ENCODE peak calls at places on chromosomes 2 and 18, in eight cellular contexts. One of them, this sample, is unnamed.

GRCh38 chr2:107633580-107634147 is 193.0 kb upstream of the RGPD4 start:
- DNase-seq in GDM1: no peak
- DNase-seq in AG08395: peak; percentile 53
- DNase-seq in CD8-positive, alpha-beta memory T cell: no peak
- DNase-seq in K562: peak; percentile 34
- DNase-seq in stimulated activated CD8-positive, alpha-beta memory T cell treated with anti-CD3 and anti-CD28 coated beads, Interleukin-7, amount 100 ng/mL, for 4 hours: no peak
- DNase-seq in right cardiac atrium: no peak
- DNase-seq in substantia nigra: no peak
- DNase-seq in this sample: peak; percentile 47

GRCh38 chr2:170143045-170143717 is 34.8 kb upstream of the MYO3B start:
- DNase-seq in GDM1: no peak
- DNase-seq in AG08395: no peak
- DNase-seq in CD8-positive, alpha-beta memory T cell: no peak
- DNase-seq in K562: peak; percentile 80
- DNase-seq in stimulated activated CD8-positive, alpha-beta memory T cell treated with anti-CD3 and anti-CD28 coated beads, Interleukin-7, amount 100 ng/mL, for 4 hours: no peak
- DNase-seq in right cardiac atrium: no peak
- DNase-seq in substantia nigra: no peak
- DNase-seq in this sample: no peak

GRCh38 chr2:120552800-120553471 is 182.7 kb upstream of the GLI2 start:
- DNase-seq in GDM1: no peak
- DNase-seq in AG08395: peak; percentile 66
- DNase-seq in CD8-positive, alpha-beta memory T cell: no peak
- DNase-seq in K562: peak; percentile 90
- DNase-seq in stimulated activated CD8-positive, alpha-beta memory T cell treated with anti-CD3 and anti-CD28 coated beads, Interleukin-7, amount 100 ng/mL, for 4 hours: no peak
- DNase-seq in right cardiac atrium: peak; percentile 91
- DNase-seq in substantia nigra: peak; percentile 62
- DNase-seq in this sample: peak; percentile 63

GRCh38 chr2:197803033-197803444 is 1.4 kb upstream of the PLCL1 start:
- DNase-seq in GDM1: no peak
- DNase-seq in AG08395: peak; percentile 71
- DNase-seq in CD8-positive, alpha-beta memory T cell: no peak
- DNase-seq in K562: peak; percentile 36
- DNase-seq in stimulated activated CD8-positive, alpha-beta memory T cell treated with anti-CD3 and anti-CD28 coated beads, Interleukin-7, amount 100 ng/mL, for 4 hours: no peak
- DNase-seq in right cardiac atrium: no peak
- DNase-seq in substantia nigra: peak; percentile 23
- DNase-seq in this sample: no peak

GRCh38 chr2:172739651-172740050 is 4.0 kb downstream of the RAPGEF4 start:
- DNase-seq in GDM1: no peak
- DNase-seq in AG08395: no peak
- DNase-seq in CD8-positive, alpha-beta memory T cell: no peak
- DNase-seq in K562: no peak
- DNase-seq in stimulated activated CD8-positive, alpha-beta memory T cell treated with anti-CD3 and anti-CD28 coated beads, Interleukin-7, amount 100 ng/mL, for 4 hours: no peak
- DNase-seq in right cardiac atrium: no peak
- DNase-seq in substantia nigra: no peak
- DNase-seq in this sample: peak; percentile 18

GRCh38 chr2:71070294-71071025 is 2.0 kb downstream of the NAGK start:
- DNase-seq in GDM1: no peak
- DNase-seq in AG08395: peak; percentile 63
- DNase-seq in CD8-positive, alpha-beta memory T cell: no peak
- DNase-seq in K562: no peak
- DNase-seq in stimulated activated CD8-positive, alpha-beta memory T cell treated with anti-CD3 and anti-CD28 coated beads, Interleukin-7, amount 100 ng/mL, for 4 hours: no peak
- DNase-seq in right cardiac atrium: no peak
- DNase-seq in substantia nigra: peak; percentile 21
- DNase-seq in this sample: no peak

GRCh38 chr2:157291018-157291417 is 33.5 kb downstream of the GALNT5 start:
- DNase-seq in GDM1: no peak
- DNase-seq in AG08395: no peak
- DNase-seq in CD8-positive, alpha-beta memory T cell: no peak
- DNase-seq in K562: no peak
- DNase-seq in stimulated activated CD8-positive, alpha-beta memory T cell treated with anti-CD3 and anti-CD28 coated beads, Interleukin-7, amount 100 ng/mL, for 4 hours: no peak
- DNase-seq in right cardiac atrium: no peak
- DNase-seq in substantia nigra: no peak
- DNase-seq in this sample: no peak

GRCh38 chr18:10135302-10135926 is 221.6 kb downstream of the VAPA start:
- DNase-seq in GDM1: no peak
- DNase-seq in AG08395: no peak
- DNase-seq in CD8-positive, alpha-beta memory T cell: no peak
- DNase-seq in K562: no peak
- DNase-seq in stimulated activated CD8-positive, alpha-beta memory T cell treated with anti-CD3 and anti-CD28 coated beads, Interleukin-7, amount 100 ng/mL, for 4 hours: no peak
- DNase-seq in right cardiac atrium: no peak
- DNase-seq in substantia nigra: no peak
- DNase-seq in this sample: no peak

GRCh38 chr2:28347596-28347995 is 45.1 kb upstream of the FOSL2 start:
- DNase-seq in GDM1: no peak
- DNase-seq in AG08395: no peak
- DNase-seq in CD8-positive, alpha-beta memory T cell: no peak
- DNase-seq in K562: no peak
- DNase-seq in stimulated activated CD8-positive, alpha-beta memory T cell treated with anti-CD3 and anti-CD28 coated beads, Interleukin-7, amount 100 ng/mL, for 4 hours: no peak
- DNase-seq in right cardiac atrium: peak; percentile 34
- DNase-seq in substantia nigra: no peak
- DNase-seq in this sample: no peak

GRCh38 chr2:50491541-50492114 is 540.3 kb downstream of the NRXN1 start:
- DNase-seq in GDM1: no peak
- DNase-seq in AG08395: peak; percentile 28
- DNase-seq in CD8-positive, alpha-beta memory T cell: no peak
- DNase-seq in K562: peak; percentile 11
- DNase-seq in stimulated activated CD8-positive, alpha-beta memory T cell treated with anti-CD3 and anti-CD28 coated beads, Interleukin-7, amount 100 ng/mL, for 4 hours: no peak
- DNase-seq in right cardiac atrium: no peak
- DNase-seq in substantia nigra: peak; percentile 11
- DNase-seq in this sample: peak; percentile 2

GRCh38 chr2:199329024-199329423 is 128.7 kb downstream of the SATB2 start:
- DNase-seq in GDM1: no peak
- DNase-seq in AG08395: no peak
- DNase-seq in CD8-positive, alpha-beta memory T cell: no peak
- DNase-seq in K562: no peak
- DNase-seq in stimulated activated CD8-positive, alpha-beta memory T cell treated with anti-CD3 and anti-CD28 coated beads, Interleukin-7, amount 100 ng/mL, for 4 hours: no peak
- DNase-seq in right cardiac atrium: no peak
- DNase-seq in substantia nigra: no peak
- DNase-seq in this sample: no peak

GRCh38 chr2:48531141-48531648 is 1.2 kb downstream of the STON1 start:
- DNase-seq in GDM1: no peak
- DNase-seq in AG08395: peak; percentile 86
- DNase-seq in CD8-positive, alpha-beta memory T cell: no peak
- DNase-seq in K562: no peak
- DNase-seq in stimulated activated CD8-positive, alpha-beta memory T cell treated with anti-CD3 and anti-CD28 coated beads, Interleukin-7, amount 100 ng/mL, for 4 hours: no peak
- DNase-seq in right cardiac atrium: no peak
- DNase-seq in substantia nigra: peak; percentile 19
- DNase-seq in this sample: peak; percentile 28

GRCh38 chr2:134135793-134136192 is 118.1 kb upstream of the MGAT5 start:
- DNase-seq in GDM1: no peak
- DNase-seq in AG08395: no peak
- DNase-seq in CD8-positive, alpha-beta memory T cell: no peak
- DNase-seq in K562: no peak
- DNase-seq in stimulated activated CD8-positive, alpha-beta memory T cell treated with anti-CD3 and anti-CD28 coated beads, Interleukin-7, amount 100 ng/mL, for 4 hours: no peak
- DNase-seq in right cardiac atrium: no peak
- DNase-seq in substantia nigra: no peak
- DNase-seq in this sample: no peak

GRCh38 chr18:332007-332406 is 64.2 kb upstream of the THOC1 start:
- DNase-seq in GDM1: no peak
- DNase-seq in AG08395: no peak
- DNase-seq in CD8-positive, alpha-beta memory T cell: no peak
- DNase-seq in K562: no peak
- DNase-seq in stimulated activated CD8-positive, alpha-beta memory T cell treated with anti-CD3 and anti-CD28 coated beads, Interleukin-7, amount 100 ng/mL, for 4 hours: no peak
- DNase-seq in right cardiac atrium: no peak
- DNase-seq in substantia nigra: no peak
- DNase-seq in this sample: no peak

GRCh38 chr2:98334439-98335078 is 11.7 kb upstream of the CNGA3 start:
- DNase-seq in GDM1: no peak
- DNase-seq in AG08395: peak; percentile 88
- DNase-seq in CD8-positive, alpha-beta memory T cell: no peak
- DNase-seq in K562: no peak
- DNase-seq in stimulated activated CD8-positive, alpha-beta memory T cell treated with anti-CD3 and anti-CD28 coated beads, Interleukin-7, amount 100 ng/mL, for 4 hours: no peak
- DNase-seq in right cardiac atrium: no peak
- DNase-seq in substantia nigra: no peak
- DNase-seq in this sample: peak; percentile 68

GRCh38 chr2:2843969-2844548 is 513.0 kb upstream of the MYT1L start:
- DNase-seq in GDM1: no peak
- DNase-seq in AG08395: no peak
- DNase-seq in CD8-positive, alpha-beta memory T cell: no peak
- DNase-seq in K562: peak; percentile 19
- DNase-seq in stimulated activated CD8-positive, alpha-beta memory T cell treated with anti-CD3 and anti-CD28 coated beads, Interleukin-7, amount 100 ng/mL, for 4 hours: no peak
- DNase-seq in right cardiac atrium: no peak
- DNase-seq in substantia nigra: no peak
- DNase-seq in this sample: no peak

GRCh38 chr2:166180951-166181812 is 53.4 kb upstream of the SCN1A start:
- DNase-seq in GDM1: no peak
- DNase-seq in AG08395: peak; percentile 50
- DNase-seq in CD8-positive, alpha-beta memory T cell: no peak
- DNase-seq in K562: peak; percentile 39
- DNase-seq in stimulated activated CD8-positive, alpha-beta memory T cell treated with anti-CD3 and anti-CD28 coated beads, Interleukin-7, amount 100 ng/mL, for 4 hours: no peak
- DNase-seq in right cardiac atrium: peak; percentile 16
- DNase-seq in substantia nigra: peak; percentile 37
- DNase-seq in this sample: no peak

GRCh38 chr2:23350792-23351355 is 34.1 kb upstream of the KLHL29 start:
- DNase-seq in GDM1: no peak
- DNase-seq in AG08395: no peak
- DNase-seq in CD8-positive, alpha-beta memory T cell: no peak
- DNase-seq in K562: no peak
- DNase-seq in stimulated activated CD8-positive, alpha-beta memory T cell treated with anti-CD3 and anti-CD28 coated beads, Interleukin-7, amount 100 ng/mL, for 4 hours: no peak
- DNase-seq in right cardiac atrium: no peak
- DNase-seq in substantia nigra: no peak
- DNase-seq in this sample: no peak

GRCh38 chr2:14094592-14094991 is 537.9 kb upstream of the LRATD1 start:
- DNase-seq in GDM1: no peak
- DNase-seq in AG08395: no peak
- DNase-seq in CD8-positive, alpha-beta memory T cell: no peak
- DNase-seq in K562: no peak
- DNase-seq in stimulated activated CD8-positive, alpha-beta memory T cell treated with anti-CD3 and anti-CD28 coated beads, Interleukin-7, amount 100 ng/mL, for 4 hours: no peak
- DNase-seq in right cardiac atrium: no peak
- DNase-seq in substantia nigra: no peak
- DNase-seq in this sample: no peak

GRCh38 chr2:208042041-208042440 is 16.7 kb upstream of the PLEKHM3 start:
- DNase-seq in GDM1: no peak
- DNase-seq in AG08395: peak; percentile 41
- DNase-seq in CD8-positive, alpha-beta memory T cell: no peak
- DNase-seq in K562: no peak
- DNase-seq in stimulated activated CD8-positive, alpha-beta memory T cell treated with anti-CD3 and anti-CD28 coated beads, Interleukin-7, amount 100 ng/mL, for 4 hours: no peak
- DNase-seq in right cardiac atrium: no peak
- DNase-seq in substantia nigra: no peak
- DNase-seq in this sample: peak; percentile 8

GRCh38 chr2:155266109-155266508 is 567.6 kb downstream of the KCNJ3 start:
- DNase-seq in GDM1: no peak
- DNase-seq in AG08395: no peak
- DNase-seq in CD8-positive, alpha-beta memory T cell: no peak
- DNase-seq in K562: no peak
- DNase-seq in stimulated activated CD8-positive, alpha-beta memory T cell treated with anti-CD3 and anti-CD28 coated beads, Interleukin-7, amount 100 ng/mL, for 4 hours: no peak
- DNase-seq in right cardiac atrium: no peak
- DNase-seq in substantia nigra: no peak
- DNase-seq in this sample: no peak

GRCh38 chr18:5463390-5463789 is 80.4 kb downstream of the EPB41L3 start:
- DNase-seq in GDM1: no peak
- DNase-seq in AG08395: peak; percentile 81
- DNase-seq in CD8-positive, alpha-beta memory T cell: no peak
- DNase-seq in K562: no peak
- DNase-seq in stimulated activated CD8-positive, alpha-beta memory T cell treated with anti-CD3 and anti-CD28 coated beads, Interleukin-7, amount 100 ng/mL, for 4 hours: no peak
- DNase-seq in right cardiac atrium: peak; percentile 78
- DNase-seq in substantia nigra: no peak
- DNase-seq in this sample: no peak

GRCh38 chr2:660477-661214 is 16.6 kb downstream of the TMEM18 start:
- DNase-seq in GDM1: no peak
- DNase-seq in AG08395: no peak
- DNase-seq in CD8-positive, alpha-beta memory T cell: no peak
- DNase-seq in K562: no peak
- DNase-seq in stimulated activated CD8-positive, alpha-beta memory T cell treated with anti-CD3 and anti-CD28 coated beads, Interleukin-7, amount 100 ng/mL, for 4 hours: no peak
- DNase-seq in right cardiac atrium: no peak
- DNase-seq in substantia nigra: no peak
- DNase-seq in this sample: no peak

GRCh38 chr2:232315049-232315922 is 63.3 kb upstream of the ALPP start:
- DNase-seq in GDM1: peak; percentile 86
- DNase-seq in AG08395: peak; percentile 92
- DNase-seq in CD8-positive, alpha-beta memory T cell: peak; percentile 57
- DNase-seq in K562: no peak
- DNase-seq in stimulated activated CD8-positive, alpha-beta memory T cell treated with anti-CD3 and anti-CD28 coated beads, Interleukin-7, amount 100 ng/mL, for 4 hours: peak; percentile 65
- DNase-seq in right cardiac atrium: peak; percentile 49
- DNase-seq in substantia nigra: peak; percentile 55
- DNase-seq in this sample: peak; percentile 88

GRCh38 chr2:120735750-120736170 is at the start of gene GLI2:
- DNase-seq in GDM1: peak; percentile 30
- DNase-seq in AG08395: peak; percentile 83
- DNase-seq in CD8-positive, alpha-beta memory T cell: no peak
- DNase-seq in K562: peak; percentile 63
- DNase-seq in stimulated activated CD8-positive, alpha-beta memory T cell treated with anti-CD3 and anti-CD28 coated beads, Interleukin-7, amount 100 ng/mL, for 4 hours: no peak
- DNase-seq in right cardiac atrium: peak; percentile 81
- DNase-seq in substantia nigra: peak; percentile 73
- DNase-seq in this sample: peak; percentile 86

GRCh38 chr2:158936978-158937377 is 31.5 kb upstream of the TANC1 start:
- DNase-seq in GDM1: no peak
- DNase-seq in AG08395: peak; percentile 85
- DNase-seq in CD8-positive, alpha-beta memory T cell: no peak
- DNase-seq in K562: no peak
- DNase-seq in stimulated activated CD8-positive, alpha-beta memory T cell treated with anti-CD3 and anti-CD28 coated beads, Interleukin-7, amount 100 ng/mL, for 4 hours: no peak
- DNase-seq in right cardiac atrium: no peak
- DNase-seq in substantia nigra: no peak
- DNase-seq in this sample: peak; percentile 80

GRCh38 chr2:239735131-239735828 is 289.9 kb downstream of the NDUFA10 start:
- DNase-seq in GDM1: no peak
- DNase-seq in AG08395: no peak
- DNase-seq in CD8-positive, alpha-beta memory T cell: no peak
- DNase-seq in K562: peak; percentile 38
- DNase-seq in stimulated activated CD8-positive, alpha-beta memory T cell treated with anti-CD3 and anti-CD28 coated beads, Interleukin-7, amount 100 ng/mL, for 4 hours: no peak
- DNase-seq in right cardiac atrium: no peak
- DNase-seq in substantia nigra: peak; percentile 68
- DNase-seq in this sample: no peak

GRCh38 chr2:180790891-180791290 is 189.5 kb upstream of the UBE2E3 start:
- DNase-seq in GDM1: no peak
- DNase-seq in AG08395: no peak
- DNase-seq in CD8-positive, alpha-beta memory T cell: no peak
- DNase-seq in K562: no peak
- DNase-seq in stimulated activated CD8-positive, alpha-beta memory T cell treated with anti-CD3 and anti-CD28 coated beads, Interleukin-7, amount 100 ng/mL, for 4 hours: no peak
- DNase-seq in right cardiac atrium: no peak
- DNase-seq in substantia nigra: no peak
- DNase-seq in this sample: no peak

GRCh38 chr2:129376404-129377077 is 602.9 kb upstream of the RAB6C start:
- DNase-seq in GDM1: no peak
- DNase-seq in AG08395: no peak
- DNase-seq in CD8-positive, alpha-beta memory T cell: no peak
- DNase-seq in K562: no peak
- DNase-seq in stimulated activated CD8-positive, alpha-beta memory T cell treated with anti-CD3 and anti-CD28 coated beads, Interleukin-7, amount 100 ng/mL, for 4 hours: no peak
- DNase-seq in right cardiac atrium: no peak
- DNase-seq in substantia nigra: no peak
- DNase-seq in this sample: no peak

GRCh38 chr18:35045808-35046207 is 4.6 kb downstream of the MAPRE2 start:
- DNase-seq in GDM1: no peak
- DNase-seq in AG08395: no peak
- DNase-seq in CD8-positive, alpha-beta memory T cell: no peak
- DNase-seq in K562: no peak
- DNase-seq in stimulated activated CD8-positive, alpha-beta memory T cell treated with anti-CD3 and anti-CD28 coated beads, Interleukin-7, amount 100 ng/mL, for 4 hours: no peak
- DNase-seq in right cardiac atrium: no peak
- DNase-seq in substantia nigra: no peak
- DNase-seq in this sample: no peak

GRCh38 chr18:68623342-68623741 is 91.6 kb downstream of the TMX3 start:
- DNase-seq in GDM1: peak; percentile 29
- DNase-seq in AG08395: peak; percentile 73
- DNase-seq in CD8-positive, alpha-beta memory T cell: no peak
- DNase-seq in K562: peak; percentile 10
- DNase-seq in stimulated activated CD8-positive, alpha-beta memory T cell treated with anti-CD3 and anti-CD28 coated beads, Interleukin-7, amount 100 ng/mL, for 4 hours: no peak
- DNase-seq in right cardiac atrium: peak; percentile 11
- DNase-seq in substantia nigra: peak; percentile 10
- DNase-seq in this sample: peak; percentile 26

GRCh38 chr2:118032169-118033013 is 18.5 kb upstream of the CCDC93 start:
- DNase-seq in GDM1: no peak
- DNase-seq in AG08395: peak; percentile 68
- DNase-seq in CD8-positive, alpha-beta memory T cell: peak; percentile 14
- DNase-seq in K562: peak; percentile 51
- DNase-seq in stimulated activated CD8-positive, alpha-beta memory T cell treated with anti-CD3 and anti-CD28 coated beads, Interleukin-7, amount 100 ng/mL, for 4 hours: no peak
- DNase-seq in right cardiac atrium: no peak
- DNase-seq in substantia nigra: peak; percentile 26
- DNase-seq in this sample: no peak

This sample was measured in MG63.